ENCODE peak calls at places on chromosome 13, in nine cellular contexts. P is AG09309, U is RWPE1, V is omental fat pad, C is prostate gland, W is adrenal gland, Y is nephron progenitor cell, F is GM10248, E is upper lobe of right lung. A is an unnamed sample.

GRCh38 chr13:25733061-25733491 is 318.7 kb downstream of the SHISA2 start:
- DNase-seq in U (peak; percentile 78), P (no peak), W (no peak), F (no peak), E (no peak), V (no peak), Y (no peak), C (no peak), A (no peak)

GRCh38 chr13:73417012-73417615 is 358.3 kb downstream of the KLF5 start:
- DNase-seq in P (no peak), F (peak; percentile 13), V (no peak), W (no peak), C (no peak), E (no peak), Y (no peak), U (no peak), A (no peak)

GRCh38 chr13:38044067-38044466 is 174.5 kb upstream of the TRPC4 start:
- DNase-seq in Y (no peak), F (no peak), E (no peak), W (no peak), P (no peak), V (no peak), U (no peak), C (no peak), A (no peak)

GRCh38 chr13:28659611-28659970 is 661 bp downstream of the POMP start:
- DNase-seq in U (peak; percentile 36), C (no peak), P (no peak), F (peak; percentile 19), E (no peak), W (no peak), V (no peak), Y (no peak), A (no peak)

GRCh38 chr13:36872621-36873020 is 47.4 kb downstream of the SMAD9 start:
- DNase-seq in C (peak; percentile 49), E (no peak), Y (peak; percentile 6), W (no peak), F (no peak), V (no peak), P (no peak), U (no peak), A (no peak)

GRCh38 chr13:40149611-40150283 is 494.3 kb downstream of the COG6 start:
- DNase-seq in W (peak; percentile 77), C (peak; percentile 19), Y (no peak), V (no peak), U (peak; percentile 59), E (no peak), F (no peak), P (peak; percentile 52), A (no peak)

GRCh38 chr13:110774490-110774889 is 61.0 kb downstream of the ING1 start:
- DNase-seq in V (no peak), F (no peak), U (no peak), Y (no peak), W (no peak), E (no peak), P (no peak), C (no peak), A (no peak)

GRCh38 chr13:63024458-63024857 is 1608.8 kb upstream of the PCDH20 start:
- DNase-seq in C (no peak), V (no peak), U (no peak), P (no peak), Y (no peak), W (no peak), E (no peak), F (no peak), A (no peak)

GRCh38 chr13:40876020-40876738 is 86.8 kb downstream of the SLC25A15 start:
- DNase-seq in P (no peak), F (no peak), V (no peak), Y (no peak), C (no peak), W (no peak), E (no peak), U (no peak), A (no peak)

GRCh38 chr13:25276748-25277147 is 10.5 kb downstream of the MTMR6 start:
- DNase-seq in U (peak; percentile 10), W (no peak), V (no peak), Y (no peak), P (no peak), F (no peak), E (no peak), C (no peak), A (no peak)

GRCh38 chr13:26679945-26680516 is 80.6 kb downstream of the GPR12 start:
- DNase-seq in F (no peak), W (no peak), U (no peak), V (no peak), P (no peak), C (no peak), Y (peak; percentile 64), E (no peak), A (no peak)

GRCh38 chr13:79736356-79736755 is 255.4 kb downstream of the NDFIP2 start:
- DNase-seq in F (no peak), C (no peak), P (no peak), U (peak; percentile 16), E (no peak), V (no peak), Y (no peak), W (no peak), A (no peak)

GRCh38 chr13:73822671-73823592 is 311.3 kb downstream of the KLF12 start:
- DNase-seq in E (no peak), P (no peak), C (no peak), Y (no peak), F (no peak), U (no peak), V (no peak), W (no peak), A (no peak)

GRCh38 chr13:25992076-25992475 is 59.7 kb downstream of the SHISA2 start:
- DNase-seq in F (no peak), U (no peak), E (no peak), Y (no peak), V (no peak), C (no peak), P (no peak), W (no peak), A (no peak)

GRCh38 chr13:31012285-31013024 is 80.0 kb downstream of the TEX26 start:
- DNase-seq in U (peak; percentile 50), F (no peak), E (no peak), W (no peak), V (no peak), P (no peak), C (no peak), Y (no peak), A (no peak)

GRCh38 chr13:33069365-33069764 is 53.1 kb downstream of the KL start:
- DNase-seq in W (no peak), Y (no peak), V (no peak), E (no peak), C (no peak), F (no peak), U (no peak), P (no peak), A (no peak)
- TF ChIP-seq CTCF in W (peak; percentile 55), Y (no peak), V (no peak), E (peak; percentile 42), C (no peak), F (no peak), U (no peak), P (no peak), A (peak; percentile 46)

GRCh38 chr13:91308299-91308698 is 39.2 kb upstream of the MIR17HG start:
- DNase-seq in F (no peak), V (no peak), C (no peak), P (no peak), E (no peak), U (no peak), Y (no peak), W (no peak), A (no peak)
- TF ChIP-seq CTCF in F (peak; percentile 38), V (no peak), C (no peak), P (no peak), E (peak; percentile 22), U (no peak), Y (no peak), W (no peak), A (peak; percentile 43)

DNA sequence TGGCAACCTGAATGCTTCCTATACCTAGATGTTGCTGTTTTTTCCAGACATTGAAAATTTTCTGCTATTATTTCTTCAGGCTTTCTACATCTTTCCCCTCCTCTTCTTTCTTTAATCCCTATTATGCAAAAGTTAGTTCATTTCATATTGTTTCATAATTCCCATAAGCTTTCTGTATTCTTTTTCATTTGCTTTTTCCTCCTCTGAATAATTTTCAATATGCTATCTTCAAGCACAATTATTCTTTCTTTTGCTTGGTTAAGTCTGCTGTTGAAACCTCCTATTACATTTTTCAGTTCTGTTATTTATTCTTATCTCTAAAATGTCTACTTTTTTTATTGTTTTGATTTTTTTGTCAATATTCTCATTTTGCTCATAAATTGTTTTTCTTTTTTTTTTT is 947.1 kb upstream of the MIR17HG start:
- DNase-seq in U (no peak), V (no peak), Y (no peak), W (no peak), F (no peak), C (no peak), P (no peak), E (no peak), A (no peak)
- TF ChIP-seq CTCF in U (no peak), V (no peak), Y (no peak), W (no peak), F (no peak), C (no peak), P (no peak), E (no peak), A (no peak)

GRCh38 chr13:23949736-23950135 is 52.4 kb upstream of the C1QTNF9B start:
- DNase-seq in C (no peak), U (no peak), E (no peak), F (no peak), P (no peak), W (no peak), V (no peak), Y (no peak), A (no peak)

GRCh38 chr13:23947893-23948292 is 50.6 kb upstream of the C1QTNF9B start:
- DNase-seq in E (no peak), F (no peak), C (no peak), V (no peak), Y (no peak), W (no peak), U (no peak), P (no peak), A (no peak)

GRCh38 chr13:23952796-23953195 is 55.5 kb upstream of the C1QTNF9B start:
- DNase-seq in V (no peak), Y (no peak), C (no peak), W (no peak), E (no peak), F (no peak), U (no peak), P (no peak), A (no peak)

GRCh38 chr13:23949200-23949599 is 51.9 kb upstream of the C1QTNF9B start:
- DNase-seq in C (no peak), V (no peak), E (no peak), F (no peak), Y (no peak), W (no peak), P (no peak), U (no peak), A (no peak)

DNA sequence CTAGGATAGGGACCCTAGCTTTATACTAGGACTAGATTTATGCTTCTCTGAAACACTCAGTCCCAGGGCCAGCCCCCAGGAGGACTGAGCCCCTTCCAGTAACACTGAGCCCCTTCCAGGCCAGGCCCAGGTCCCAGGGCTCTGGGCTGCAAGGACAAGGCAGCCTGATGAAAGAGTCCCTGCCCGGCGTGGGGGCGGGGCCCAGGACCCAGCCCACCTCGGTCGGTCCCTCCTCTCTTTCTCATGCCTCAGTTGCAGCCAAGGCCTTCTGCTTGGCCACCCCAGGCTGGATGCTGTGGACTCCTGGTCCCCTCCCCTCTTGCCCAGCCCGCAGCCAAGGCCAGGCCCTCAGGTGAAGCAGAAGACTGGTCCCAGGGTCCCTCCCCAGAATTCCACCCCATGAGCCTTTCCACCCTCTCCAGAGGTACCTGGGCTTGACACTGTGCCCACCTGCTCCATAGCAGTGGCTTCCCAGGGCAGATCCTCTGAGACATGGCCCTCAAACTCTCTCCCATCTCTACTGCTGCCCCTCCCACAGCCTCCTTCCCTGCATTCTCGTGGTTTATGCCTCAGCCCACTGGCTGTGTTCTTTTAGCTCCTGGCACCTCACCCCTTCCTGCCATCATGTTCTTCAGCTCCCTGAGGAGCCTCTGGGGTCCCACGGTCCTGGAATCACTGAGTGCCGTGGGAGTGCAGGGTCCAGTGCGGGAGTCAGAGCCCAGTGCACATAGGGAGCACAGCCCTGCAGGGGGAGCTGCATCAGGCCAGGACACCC is 53.6 kb upstream of the C1QTNF9B start:
- DNase-seq in Y (no peak), P (no peak), W (no peak), C (no peak), V (no peak), U (no peak), F (no peak), E (no peak), A (no peak)
- TF ChIP-seq CTCF in Y (no peak), P (no peak), W (no peak), C (no peak), V (no peak), U (no peak), F (no peak), E (no peak), A (no peak)

A was measured in type B pancreatic cell.